ENCODE peak calls at places on chromosomes 2 and 18, in five cellular contexts. M, J, N, P and L are unnamed samples.

GRCh38 chr2:108640731-108641130 is 78.6 kb upstream of the RANBP2 start:
- DNase-seq in M (no peak), J (no peak), N (no peak), P (no peak), L (no peak)

GRCh38 chr2:198280145-198280544 is 475.8 kb downstream of the PLCL1 start:
- DNase-seq in M (no peak), J (no peak), N (no peak), P (no peak), L (no peak)

GRCh38 chr2:71843391-71843850 is 304.2 kb downstream of the CYP26B1 start:
- DNase-seq in M (no peak), J (no peak), N (no peak), P (no peak), L (no peak)

GRCh38 chr18:24013061-24013460 is 1.5 kb upstream of the TTC39C start:
- DNase-seq in M (no peak), J (no peak), N (no peak), P (no peak), L (no peak)

GRCh38 chr2:119136093-119136492 is 22.5 kb downstream of the C1QL2 start:
- DNase-seq in M (no peak), J (no peak), N (no peak), P (no peak), L (no peak)

GRCh38 chr2:208407667-208408066 is 1.1 kb downstream of the PTH2R start:
- DNase-seq in M (no peak), J (peak), N (no peak), P (peak), L (peak)

GRCh38 chr2:101362316-101362715 is 25.0 kb downstream of the CREG2 start:
- DNase-seq in M (no peak), J (no peak), N (no peak), P (no peak), L (no peak)

GRCh38 chr2:128791120-128791982 is 472.7 kb upstream of the HS6ST1 start:
- DNase-seq in M (no peak), J (no peak), N (no peak), P (no peak), L (no peak)

GRCh38 chr2:137031731-137032130 is 266.4 kb downstream of the THSD7B start:
- DNase-seq in M (no peak), J (no peak), N (no peak), P (no peak), L (no peak)

GRCh38 chr18:45920367-45920766 is 46.8 kb downstream of the EPG5 start:
- DNase-seq in M (peak), J (no peak), N (no peak), P (peak), L (peak)

GRCh38 chr18:72206814-72207213 is 337.3 kb downstream of the CBLN2 start:
- DNase-seq in M (no peak), J (no peak), N (no peak), P (no peak), L (peak)

GRCh38 chr2:159737917-159738296 is 25.6 kb downstream of the MARCHF7 start:
- DNase-seq in M (no peak), J (no peak), N (no peak), P (no peak), L (no peak)

GRCh38 chr2:70463997-70464396 is 89.6 kb downstream of the TGFA start:
- DNase-seq in M (no peak), J (no peak), N (no peak), P (peak), L (no peak)

GRCh38 chr2:230902180-230902899 is 22.7 kb downstream of the GPR55 start:
- DNase-seq in M (peak), J (peak), N (no peak), P (peak), L (peak)

GRCh38 chr2:42810971-42811865 is 18.8 kb upstream of the HAAO start:
- DNase-seq in M (peak), J (peak), N (no peak), P (peak), L (peak)

GRCh38 chr2:26614205-26615128 is 26.7 kb downstream of the CIB4 start:
- DNase-seq in M (peak), J (no peak), N (no peak), P (no peak), L (no peak)

GRCh38 chr2:69983392-69983791 is 22.0 kb upstream of the ASPRV1 start:
- DNase-seq in M (no peak), J (no peak), N (no peak), P (no peak), L (no peak)

GRCh38 chr2:1714291-1715064 is 29.8 kb downstream of the PXDN start:
- DNase-seq in M (no peak), J (no peak), N (no peak), P (no peak), L (no peak)

GRCh38 chr2:157830696-157831570 is 45.2 kb downstream of the ACVR1 start:
- DNase-seq in M (no peak), J (no peak), N (no peak), P (no peak), L (no peak)

GRCh38 chr2:102615620-102616436 is 3.5 kb upstream of the SLC9A2 start:
- DNase-seq in M (peak), J (peak), N (peak), P (peak), L (peak)

GRCh38 chr2:205903549-205904129 is 182.3 kb downstream of the INO80D start:
- DNase-seq in M (peak), J (peak), N (no peak), P (no peak), L (no peak)

GRCh38 chr2:740446-741293 is 63.5 kb upstream of the TMEM18 start:
- DNase-seq in M (peak), J (peak), N (peak), P (peak), L (peak)

GRCh38 chr2:68536000-68536399 is 68.6 kb downstream of the APLF start:
- DNase-seq in M (no peak), J (no peak), N (no peak), P (no peak), L (no peak)